ENCODE peak calls at places on chromosomes 4 and X, in ten cellular contexts. F, K, D, U, Y, I, W, O, Z and S are unnamed samples.

GRCh38 chrX:31702208-31702607 is 630.4 kb upstream of the FTHL17 start:
- DNase-seq in Y (no peak), K (no peak), Z (no peak), I (no peak), U (no peak), O (no peak), D (no peak), W (no peak), F (no peak), S (no peak)

GRCh38 chr4:98659106-98659592 is 738 bp upstream of the TSPAN5 start:
- DNase-seq in D (no peak), W (no peak), U (no peak), F (no peak), Z (no peak), O (no peak), K (peak), I (no peak), Y (no peak), S (no peak)

GRCh38 chr4:142974331-142974730 is 128.2 kb upstream of the INPP4B start:
- DNase-seq in U (no peak), K (no peak), Z (no peak), O (no peak), Y (no peak), D (no peak), F (no peak), W (no peak), I (no peak), S (no peak)

GRCh38 chrX:122363112-122363511 is 821.0 kb upstream of the GRIA3 start:
- DNase-seq in W (no peak), O (no peak), Z (no peak), U (no peak), K (no peak), F (no peak), I (no peak), D (no peak), Y (no peak), S (no peak)

GRCh38 chrX:44433556-44433955 is 90.1 kb upstream of the EFHC2 start:
- DNase-seq in O (no peak), Y (no peak), I (no peak), F (no peak), K (no peak), U (no peak), W (no peak), Z (no peak), D (no peak), S (no peak)

GRCh38 chr4:7499661-7500060 is 64.9 kb upstream of the PSAPL1 start:
- DNase-seq in K (no peak), W (no peak), Z (no peak), I (no peak), F (no peak), O (no peak), U (no peak), D (no peak), Y (no peak), S (no peak)

GRCh38 chrX:137212078-137212632 is 178.4 kb upstream of the GPR101 start:
- DNase-seq in I (no peak), F (no peak), Y (no peak), K (no peak), O (no peak), U (no peak), D (no peak), Z (no peak), W (no peak), S (no peak)

GRCh38 chrX:72738396-72738795 is 24.3 kb upstream of the PHKA1 start:
- DNase-seq in K (no peak), I (no peak), Y (no peak), U (no peak), D (no peak), F (no peak), Z (no peak), W (no peak), O (no peak), S (no peak)

GRCh38 chr4:137076908-137077307 is 455.4 kb downstream of the PCDH18 start:
- DNase-seq in Z (no peak), Y (no peak), K (no peak), D (no peak), U (no peak), F (no peak), I (no peak), W (no peak), O (no peak), S (no peak)

GRCh38 chr4:118213101-118213500 is 139.7 kb downstream of the PRSS12 start:
- DNase-seq in I (no peak), U (no peak), F (no peak), D (no peak), Y (no peak), W (no peak), O (no peak), K (no peak), Z (no peak), S (no peak)

GRCh38 chrX:115591420-115591819 is 30.4 kb downstream of the PLS3 start:
- DNase-seq in Y (no peak), Z (no peak), I (no peak), K (no peak), O (no peak), D (no peak), W (no peak), F (no peak), U (no peak), S (no peak)

GRCh38 chrX:136497556-136498048 is at the start of gene HTATSF1:
- DNase-seq in F (peak), Z (no peak), Y (no peak), O (no peak), W (no peak), U (no peak), K (no peak), I (peak), D (no peak), S (peak)

GRCh38 chr4:180695851-180696250 is 1547.4 kb upstream of the TENM3 start:
- DNase-seq in F (no peak), D (no peak), Y (no peak), K (no peak), U (no peak), O (no peak), W (no peak), I (no peak), Z (no peak), S (no peak)

GRCh38 chr4:121472937-121473721 is 92.3 kb upstream of the QRFPR start:
- DNase-seq in Z (no peak), O (no peak), F (no peak), U (no peak), K (no peak), W (no peak), Y (no peak), D (no peak), I (no peak), S (no peak)

GRCh38 chr4:14967982-14968381 is 34.3 kb upstream of the CPEB2 start:
- DNase-seq in O (peak), D (no peak), Z (no peak), F (no peak), W (no peak), U (no peak), K (no peak), Y (no peak), I (no peak), S (no peak)

GRCh38 chr4:1988327-1988724 is 20.4 kb downstream of the NELFA start:
- DNase-seq in D (no peak), Z (no peak), Y (no peak), O (no peak), F (no peak), U (no peak), K (no peak), I (no peak), W (no peak), S (no peak)

GRCh38 chrX:19658030-19658429 is 142.7 kb upstream of the MAP3K15 start:
- DNase-seq in U (no peak), F (no peak), W (no peak), Z (no peak), K (no peak), D (no peak), O (no peak), Y (no peak), I (no peak), S (no peak)

DNA sequence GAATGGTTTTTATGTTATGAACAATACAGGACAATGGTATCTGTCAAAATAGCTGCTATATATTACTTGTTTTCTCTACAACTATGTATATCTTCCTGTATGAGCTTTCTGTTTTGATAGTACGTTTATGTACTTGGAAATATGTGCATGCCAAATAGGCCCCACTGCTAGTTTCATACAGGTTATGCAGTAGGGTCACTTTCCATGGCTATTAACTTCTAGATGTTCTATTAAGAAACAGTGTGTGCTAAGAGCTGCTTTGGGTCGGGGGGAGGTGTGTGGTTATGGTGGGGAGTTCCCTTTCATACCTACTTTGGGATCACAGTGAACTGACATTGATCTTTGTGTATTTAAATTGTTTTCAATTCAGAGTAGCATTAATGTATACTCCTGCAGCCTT is 30.9 kb downstream of the RBPJ start:
- DNase-seq in D (no peak), I (no peak), Y (no peak), K (no peak), O (no peak), U (no peak), Z (no peak), W (no peak), F (no peak), S (no peak)
- TF ChIP-seq POLR2A in D (no peak), I (no peak), Y (no peak), K (no peak), O (no peak), U (no peak), Z (no peak), W (no peak), F (no peak), S (no peak)

GRCh38 chrX:53717205-53717604 is 30.7 kb upstream of the HUWE1 start:
- DNase-seq in W (no peak), O (no peak), Z (no peak), I (no peak), K (no peak), Y (no peak), D (no peak), F (no peak), U (no peak), S (no peak)

GRCh38 chrX:53713987-53714579 is 27.6 kb upstream of the HUWE1 start:
- DNase-seq in U (no peak), O (no peak), W (no peak), D (no peak), I (no peak), F (no peak), K (no peak), Z (no peak), Y (no peak), S (no peak)

GRCh38 chrX:53714580-53715335 is 28.2 kb upstream of the HUWE1 start:
- DNase-seq in D (peak), K (peak), Z (no peak), U (no peak), Y (no peak), W (no peak), I (peak), F (no peak), O (peak), S (peak)

GRCh38 chrX:53716328-53717088 is 30.0 kb upstream of the HUWE1 start:
- DNase-seq in O (no peak), Y (no peak), W (no peak), D (no peak), U (no peak), Z (no peak), K (no peak), F (no peak), I (peak), S (no peak)

DNA sequence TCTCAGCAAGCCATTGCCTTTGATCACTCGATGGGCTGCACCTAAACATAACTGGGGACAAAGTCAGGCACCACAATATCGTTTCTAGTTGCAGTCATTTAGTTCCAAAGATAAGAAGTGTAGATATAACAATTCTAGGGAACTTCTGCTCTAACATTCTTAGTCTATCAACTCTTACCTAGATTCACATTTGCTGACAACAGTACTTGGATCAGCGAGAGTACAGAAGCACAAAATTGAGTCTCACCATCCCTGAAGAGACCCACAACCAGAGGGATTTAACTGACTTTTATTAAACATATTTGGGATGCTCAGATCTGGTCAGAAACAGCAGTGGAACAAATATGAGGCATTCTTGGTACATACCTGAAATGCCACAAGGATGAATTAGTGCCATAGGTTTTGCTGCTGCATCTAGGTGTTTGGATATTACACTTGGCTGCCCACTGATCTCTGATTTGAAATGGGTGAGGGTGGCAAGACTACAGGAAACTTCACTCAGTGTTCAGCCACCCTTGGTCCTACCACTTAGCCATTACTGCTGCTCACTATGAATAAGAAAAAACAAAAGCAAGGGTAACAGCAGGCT is 28.9 kb upstream of the HUWE1 start:
- DNase-seq in F (no peak), I (no peak), W (no peak), K (no peak), Y (no peak), Z (no peak), O (no peak), U (no peak), D (no peak), S (no peak)
- TF ChIP-seq POLR2A in F (no peak), I (no peak), W (no peak), K (no peak), Y (no peak), Z (no peak), O (no peak), U (no peak), D (no peak), S (no peak)

DNA sequence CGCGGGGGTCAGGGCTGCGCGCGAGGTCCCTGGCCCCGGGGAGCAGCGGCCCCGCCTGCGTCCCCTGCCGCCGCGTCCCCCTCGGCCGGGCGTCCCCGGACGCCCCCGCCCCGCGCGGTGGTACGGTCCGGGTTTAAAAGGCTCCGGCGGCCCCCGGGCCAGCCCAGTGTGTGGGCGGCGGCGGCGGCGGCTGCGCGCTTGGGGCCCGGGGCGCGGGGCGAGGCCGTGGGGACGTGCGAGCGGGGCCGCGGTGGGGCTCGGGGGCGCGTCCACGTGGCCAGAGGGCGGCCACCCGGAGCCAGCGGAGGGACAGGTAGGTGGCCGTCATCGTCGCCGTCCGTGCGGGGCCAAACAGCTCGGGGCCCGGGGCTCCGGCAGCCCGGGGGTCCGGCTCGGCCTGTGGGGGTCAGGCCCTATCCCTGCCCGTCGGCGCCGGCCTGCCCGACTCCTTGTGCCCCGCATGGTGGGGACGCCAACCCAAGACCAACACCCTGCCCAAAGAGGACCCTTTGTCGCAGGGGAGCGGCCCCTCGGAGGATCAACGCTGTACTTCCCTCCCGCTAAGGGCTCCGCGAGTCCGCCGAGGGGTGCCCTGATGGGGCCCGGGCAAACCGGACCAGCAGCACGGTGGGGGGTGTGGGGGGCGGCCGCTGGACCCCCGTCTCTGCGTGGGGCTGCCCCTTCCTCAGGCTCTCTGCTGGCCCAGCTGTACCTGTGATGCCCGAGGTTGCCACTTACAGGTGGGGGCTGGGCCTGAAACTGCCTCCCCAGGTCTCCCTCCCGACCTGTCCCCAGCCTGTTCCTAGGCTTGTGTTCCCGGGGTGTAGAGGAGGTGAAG is at the start of gene PLXNA3:
- DNase-seq in W (peak), I (no peak), K (peak), Y (peak), O (peak), F (peak), Z (no peak), D (peak), U (no peak), S (peak)
- TF ChIP-seq POLR2A in W (no peak), I (peak), K (peak), Y (peak), O (no peak), F (peak), Z (no peak), D (no peak), U (peak), S (no peak)

GRCh38 chr4:39834269-39834668 is 136.3 kb downstream of the UBE2K start:
- DNase-seq in W (no peak), Z (no peak), D (no peak), F (no peak), K (no peak), Y (no peak), O (no peak), I (no peak), U (no peak), S (no peak)
- TF ChIP-seq POLR2A in W (no peak), Z (no peak), D (no peak), F (no peak), K (no peak), Y (no peak), O (no peak), I (no peak), U (no peak), S (no peak)

DNA sequence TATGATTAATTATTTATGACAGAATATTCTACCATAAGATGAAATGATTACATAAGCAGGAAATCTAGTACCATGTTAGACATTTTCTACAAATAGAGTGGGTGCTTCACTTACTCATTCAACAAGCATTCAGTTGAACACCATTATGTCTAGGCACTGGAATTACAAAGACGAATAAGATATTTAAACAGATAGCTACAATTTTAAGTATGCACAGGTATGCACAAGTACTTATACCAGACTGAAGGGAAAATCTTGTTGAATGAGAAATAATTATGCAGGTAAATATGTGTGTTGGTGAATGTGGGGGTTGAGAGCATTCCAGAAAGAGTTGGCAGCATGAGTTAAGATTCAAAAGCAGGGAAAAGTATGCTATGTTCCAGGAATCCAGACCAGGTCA is 107.3 kb upstream of the CNKSR2 start:
- DNase-seq in K (no peak), O (no peak), D (no peak), Z (no peak), Y (no peak), I (no peak), W (no peak), U (no peak), F (no peak), S (no peak)
- TF ChIP-seq POLR2A in K (no peak), O (no peak), D (no peak), Z (no peak), Y (no peak), I (no peak), W (no peak), U (no peak), F (no peak), S (no peak)

DNA sequence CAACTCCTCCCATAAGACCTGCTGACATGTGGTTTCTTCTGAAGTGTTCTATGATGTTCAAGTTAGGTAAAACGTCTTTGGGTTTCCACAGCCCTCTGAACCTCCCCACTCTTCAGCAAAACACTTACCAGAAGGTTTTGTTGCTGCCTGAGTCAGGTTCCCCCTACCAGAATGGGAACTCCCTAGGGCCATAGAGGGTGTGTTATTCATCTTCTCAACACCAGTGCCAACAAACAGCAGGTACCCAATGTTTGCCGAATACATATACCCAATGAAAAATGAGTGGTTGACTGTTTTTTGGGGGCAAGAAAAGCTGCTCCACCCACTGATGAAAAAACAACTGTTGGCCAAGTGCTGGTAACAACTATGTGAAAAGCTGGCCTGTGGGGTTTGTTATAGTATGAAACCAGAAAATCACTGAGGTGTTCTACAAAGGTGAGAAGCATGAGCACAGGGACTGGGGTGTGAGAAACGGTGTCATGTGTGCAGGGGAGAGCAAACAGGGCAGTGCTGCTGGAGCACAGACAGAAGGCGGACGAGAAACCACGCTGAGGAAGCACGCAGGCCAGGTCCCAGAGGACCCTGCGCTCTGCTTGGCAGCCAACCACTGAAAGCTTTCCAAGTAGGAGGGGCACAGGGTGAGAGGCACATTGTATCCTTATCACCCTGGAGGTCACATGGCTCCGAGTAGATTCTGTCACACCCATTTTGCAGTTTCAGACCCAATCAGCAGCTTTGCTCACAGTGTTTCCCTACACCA is 28.8 kb downstream of the ATP8A1 start:
- DNase-seq in U (peak), O (no peak), K (peak), I (no peak), D (peak), Y (peak), Z (no peak), F (peak), W (no peak), S (peak)
- TF ChIP-seq POLR2A in U (no peak), O (no peak), K (no peak), I (no peak), D (no peak), Y (no peak), Z (no peak), F (peak), W (peak), S (no peak)

DNA sequence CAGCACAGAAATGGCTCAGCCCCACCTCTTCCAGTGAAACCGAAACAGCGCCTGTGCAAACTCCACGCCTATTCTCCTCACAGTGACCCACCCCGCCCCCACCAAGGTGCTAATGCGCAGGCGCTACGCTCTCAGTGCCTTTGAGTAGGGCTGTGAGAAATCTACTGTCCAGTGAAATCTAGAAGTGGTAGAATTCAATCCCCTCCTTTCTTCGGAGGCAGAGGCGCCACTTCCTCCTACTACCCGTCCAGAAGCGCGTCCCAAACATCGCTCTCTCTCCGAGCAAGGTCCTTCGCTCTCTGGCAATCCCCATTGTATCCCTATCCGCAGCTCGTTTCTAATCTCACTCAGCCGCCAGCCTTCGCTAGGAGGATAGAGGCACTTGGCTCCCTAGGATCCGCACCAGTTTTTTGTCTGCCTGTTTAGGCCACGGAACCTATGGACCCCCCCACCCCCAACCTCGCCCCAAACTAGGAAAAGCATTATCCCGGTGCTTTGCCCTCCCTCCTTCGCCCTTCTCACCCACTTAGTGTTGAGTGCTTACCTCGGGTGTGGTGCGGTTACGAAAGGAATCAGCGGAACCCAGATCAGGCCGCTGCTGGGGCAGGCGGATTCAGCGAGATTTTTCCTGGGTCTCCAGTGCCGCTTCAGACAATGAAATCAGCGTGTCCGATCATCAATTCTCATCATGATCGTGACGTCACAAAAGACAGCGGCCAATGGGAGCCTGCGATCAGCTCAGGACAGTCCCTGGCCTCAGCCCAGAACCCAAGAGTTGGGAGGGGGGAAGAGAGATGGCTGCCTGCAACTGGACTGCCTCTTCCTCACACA is at the start of gene HDX:
- DNase-seq in W (peak), O (no peak), Y (peak), I (peak), F (peak), Z (no peak), D (peak), K (peak), U (peak), S (peak)
- TF ChIP-seq POLR2A in W (peak), O (no peak), Y (peak), I (no peak), F (peak), Z (no peak), D (peak), K (peak), U (no peak), S (no peak)

GRCh38 chr4:184348311-184349233 is 125.8 kb downstream of the IRF2 start:
- DNase-seq in Z (no peak), I (no peak), Y (peak), D (peak), W (no peak), O (peak), U (peak), F (no peak), K (no peak), S (peak)
- TF ChIP-seq POLR2A in Z (no peak), I (no peak), Y (peak), D (peak), W (no peak), O (no peak), U (peak), F (no peak), K (no peak), S (peak)